ENCODE peak calls at places on chromosomes 11 and 22, in seven cellular contexts. X is neural progenitor cell; P is CD4-positive, alpha-beta T cell; W is fibroblast of lung; F is tibial nerve; L is kidney; S is breast epithelium. A is an unnamed sample.

GRCh38 chr22:17366830-17367229 is 2.4 kb upstream of the CECR2 start:
- DNase-seq in S (no peak), P (no peak), L (no peak), X (peak), F (no peak), W (no peak), A (peak)

GRCh38 chr22:50600541-50600940 is at the start of gene MAPK8IP2:
- DNase-seq in P (no peak), S (no peak), F (no peak), X (peak), W (no peak), L (peak), A (no peak)

GRCh38 chr11:107769189-107769588 is 57.3 kb upstream of the SLN start:
- DNase-seq in X (no peak), F (no peak), S (no peak), W (peak), L (no peak), P (no peak), A (no peak)

GRCh38 chr22:33923660-33924246 is 3.5 kb upstream of the LARGE1 start:
- DNase-seq in W (peak), P (no peak), F (peak), L (no peak), S (peak), X (peak), A (peak)

GRCh38 chr22:28019881-28020861 is 101.1 kb upstream of the PITPNB start:
- DNase-seq in S (no peak), W (peak), P (peak), L (peak), X (peak), F (peak), A (peak)

GRCh38 chr11:128471138-128471661 is 116.2 kb downstream of the ETS1 start:
- DNase-seq in S (no peak), X (no peak), W (no peak), P (no peak), L (peak), F (no peak), A (no peak)

GRCh38 chr22:37932821-37933578 is 20.4 kb downstream of the C22orf23 start:
- DNase-seq in W (no peak), F (no peak), S (no peak), L (peak), P (no peak), X (no peak), A (no peak)

GRCh38 chr11:15662285-15662684 is 547.6 kb downstream of the INSC start:
- DNase-seq in P (no peak), S (no peak), L (no peak), X (no peak), W (no peak), F (no peak), A (no peak)

DNA sequence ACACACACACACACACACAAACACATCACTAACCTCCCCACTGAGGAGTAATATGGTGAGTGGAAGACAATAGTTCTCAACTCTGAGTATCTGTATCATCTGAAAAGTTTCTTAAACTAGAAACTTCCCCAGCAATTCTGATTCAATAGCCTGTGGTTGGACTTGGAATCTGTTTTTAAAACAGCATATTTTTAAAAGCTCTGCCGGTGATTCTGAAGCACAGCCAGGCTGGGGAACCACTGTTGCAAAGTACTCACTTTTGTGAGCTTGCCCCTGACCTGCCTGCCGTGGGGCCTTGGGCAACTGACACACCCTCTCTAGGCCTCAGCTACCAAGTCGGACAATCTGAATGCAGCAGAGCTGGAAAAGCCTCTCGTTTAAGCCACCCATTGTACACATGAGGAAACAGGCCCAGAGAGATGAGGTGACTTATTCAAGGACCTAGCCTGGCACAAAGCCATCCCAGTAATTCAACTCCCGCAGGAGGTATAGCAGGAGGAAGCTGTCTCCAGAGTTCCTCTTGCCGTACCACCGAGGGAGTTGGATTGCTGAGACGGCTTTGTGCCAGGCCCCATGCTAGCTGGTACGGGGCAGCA is 8.9 kb downstream of the SLC15A3 start:
- DNase-seq in F (no peak), S (peak), L (no peak), P (no peak), X (no peak), W (peak), A (no peak)
- H3K27ac ChIP-seq in F (no peak), S (peak), L (no peak), P (no peak), X (no peak), W (no peak), A (no peak)

DNA sequence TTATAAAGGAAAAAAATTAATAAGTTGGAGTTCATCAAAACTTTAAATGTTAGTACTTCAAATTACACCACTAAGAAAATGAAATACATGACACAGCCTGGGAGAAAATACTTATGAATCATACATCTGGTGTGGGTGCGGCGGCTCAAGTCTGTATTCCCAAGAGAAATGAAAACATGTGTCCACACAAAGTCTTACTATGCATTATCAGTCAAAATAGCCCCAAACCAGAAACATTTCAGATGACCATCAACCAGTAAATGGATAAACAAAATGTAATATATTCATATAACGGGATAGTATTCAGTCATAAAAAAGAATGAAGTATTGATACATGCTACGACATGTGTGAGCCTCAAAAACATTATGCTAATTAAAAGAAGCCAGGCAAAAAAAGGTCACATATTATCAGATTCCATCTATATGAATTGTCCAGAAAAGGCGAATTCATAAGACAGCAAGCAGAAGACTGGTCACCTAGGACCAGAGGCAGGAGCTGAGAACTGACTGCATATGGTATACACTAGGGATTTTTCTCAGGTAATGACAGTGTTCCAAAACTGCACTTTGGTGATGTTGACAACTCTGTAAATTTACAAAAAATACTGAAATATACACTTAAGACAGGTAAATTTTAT is 5.3 kb upstream of the AKIP1 start:
- DNase-seq in X (no peak), P (no peak), L (no peak), W (peak), S (no peak), F (no peak), A (no peak)
- H3K27ac ChIP-seq in X (no peak), P (no peak), L (no peak), W (no peak), S (no peak), F (peak), A (no peak)

DNA sequence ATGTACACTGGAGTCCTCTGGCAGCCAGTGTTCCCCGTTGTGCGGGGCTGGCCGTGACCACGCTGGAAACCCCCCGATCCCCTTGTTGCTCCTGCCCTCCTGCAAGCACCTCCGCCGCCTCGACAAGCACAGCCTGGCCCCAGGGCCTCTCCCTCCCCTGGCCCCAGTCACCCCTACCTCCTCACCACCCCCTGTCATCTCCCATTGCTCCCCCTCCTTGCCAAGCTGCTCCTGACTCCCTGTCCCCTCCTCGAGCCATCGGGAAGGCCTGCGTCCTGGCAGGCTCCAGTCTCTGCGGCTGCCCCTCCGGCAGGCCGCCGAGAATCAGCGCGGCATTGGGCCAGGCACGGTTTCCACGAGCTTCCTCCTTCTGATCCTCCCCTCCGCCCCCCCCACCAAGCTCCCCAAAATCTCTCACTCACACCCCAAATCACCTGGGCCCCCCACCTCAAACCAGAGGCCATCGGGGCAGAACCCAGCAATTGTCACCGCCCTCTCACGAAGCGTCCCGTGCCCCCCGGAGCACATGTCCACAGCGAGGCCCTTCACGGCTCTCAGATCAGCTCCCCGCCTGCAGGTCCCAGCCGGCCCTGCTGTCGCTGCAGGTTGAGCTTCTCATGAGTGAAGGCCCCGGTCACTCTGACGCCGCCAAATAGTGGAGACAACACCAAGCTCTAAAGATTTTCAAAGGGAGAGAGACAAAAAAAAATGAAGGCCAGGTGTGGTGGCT is 5.7 kb upstream of the LSP1 start:
- DNase-seq in F (no peak), X (no peak), L (peak), W (no peak), P (no peak), S (no peak), A (no peak)
- H3K27ac ChIP-seq in F (no peak), X (no peak), L (no peak), W (no peak), P (no peak), S (no peak), A (no peak)

DNA sequence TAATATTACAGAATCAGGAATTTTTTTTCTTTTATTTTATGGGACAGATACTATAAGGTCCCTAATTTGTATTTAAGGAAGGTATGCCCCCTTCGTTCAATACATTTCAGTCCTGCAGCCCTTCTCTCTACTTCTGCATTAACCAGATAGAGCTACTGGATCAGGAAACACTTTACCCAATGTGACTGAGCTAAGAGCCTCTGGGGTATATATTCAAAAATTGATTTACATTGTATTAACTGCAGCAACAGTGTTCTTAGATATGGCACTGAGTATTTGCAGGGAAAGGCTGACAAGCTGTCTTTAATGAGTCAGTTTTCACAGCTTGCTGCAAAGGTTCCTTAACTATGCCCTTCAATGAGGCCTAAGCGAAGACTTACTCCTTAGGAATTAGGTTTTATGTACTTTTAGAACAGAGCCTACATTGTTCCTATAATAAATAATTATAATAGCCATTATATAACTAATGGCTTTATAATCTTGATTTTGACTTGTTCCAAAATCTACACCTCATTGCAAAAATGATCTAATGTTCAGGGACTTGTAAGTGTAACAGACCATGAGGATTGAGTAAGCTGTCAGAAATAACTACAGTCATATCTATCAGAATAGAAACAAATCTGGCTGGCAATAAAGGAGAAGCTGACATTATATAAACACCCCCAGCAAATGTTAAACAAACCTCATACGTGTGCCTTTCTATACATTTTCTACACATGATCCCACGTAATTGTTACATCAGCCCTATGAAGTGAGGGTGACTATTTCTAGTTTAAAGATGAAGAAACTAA is 55.0 kb downstream of the DDI1 start:
- DNase-seq in L (no peak), S (no peak), F (no peak), X (no peak), P (no peak), W (peak), A (no peak)
- H3K27ac ChIP-seq in L (no peak), S (no peak), F (no peak), X (no peak), P (no peak), W (no peak), A (no peak)

GRCh38 chr11:119345685-119346084 is 820 bp downstream of the MFRP start:
- DNase-seq in S (no peak), W (no peak), F (no peak), X (no peak), L (peak), P (no peak), A (no peak)

GRCh38 chr11:119347940-119348339 is 1.4 kb upstream of the MFRP start:
- DNase-seq in L (peak), F (no peak), P (no peak), W (no peak), S (no peak), X (no peak), A (no peak)

GRCh38 chr11:119344291-119345010 is 2.1 kb downstream of the MFRP start:
- DNase-seq in S (no peak), W (no peak), L (peak), P (no peak), F (no peak), X (no peak), A (no peak)

GRCh38 chr11:119346605-119347004 is at the start of gene MFRP:
- DNase-seq in F (no peak), S (no peak), X (no peak), L (peak), W (no peak), P (no peak), A (no peak)

GRCh38 chr11:119347242-119347641 is 737 bp upstream of the MFRP start:
- DNase-seq in F (no peak), W (no peak), L (no peak), P (no peak), X (no peak), S (no peak), A (no peak)
- H3K27ac ChIP-seq in F (no peak), W (no peak), L (no peak), P (no peak), X (no peak), S (no peak), A (no peak)

DNA sequence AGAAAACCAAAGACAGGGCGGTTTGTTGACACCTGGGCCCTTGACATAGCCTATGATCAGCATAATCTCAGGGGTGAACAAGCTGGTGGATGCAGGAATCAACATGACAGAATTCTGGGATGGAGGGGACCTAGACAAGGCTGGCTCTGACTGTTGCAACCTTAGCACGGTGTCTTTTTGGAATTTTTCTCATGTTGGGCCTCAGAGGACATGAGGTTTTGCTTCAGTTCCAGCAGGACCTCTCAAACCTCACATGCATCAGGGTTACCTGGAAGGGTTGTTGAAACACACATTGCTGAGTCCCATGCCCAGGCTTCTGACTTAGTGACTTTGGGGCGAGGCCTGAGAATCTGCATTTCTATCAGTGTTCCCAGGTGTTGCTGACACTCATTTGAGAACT is 345.6 kb upstream of the B3GAT1 start:
- DNase-seq in F (no peak), W (no peak), X (no peak), P (no peak), S (no peak), L (no peak), A (no peak)
- H3K27ac ChIP-seq in F (no peak), W (no peak), X (no peak), P (no peak), S (no peak), L (no peak), A (no peak)

A was measured in substantia nigra.